ENCODE peak calls at places on chromosomes 11 and 22, in four cellular contexts. P is K562, N is HepG2, Y is GM12878. A is an unnamed sample.

GRCh38 chr11:65558002-65558784 is at the start of gene LTBP3:
- DNase-seq in N (peak), Y (no peak), P (peak), A (peak)

GRCh38 chr22:22040472-22040871 is 57.9 kb upstream of the TOP3B start:
- DNase-seq in P (no peak), Y (no peak), N (no peak), A (no peak)

GRCh38 chr11:57979532-57980079 is 44.1 kb upstream of the OR9Q1 start:
- DNase-seq in N (no peak), P (no peak), Y (no peak), A (no peak)

GRCh38 chr22:48717883-48718817 is 1109.5 kb downstream of the BRD1 start:
- DNase-seq in P (no peak), N (no peak), Y (no peak), A (no peak)

GRCh38 chr11:2885676-2886081 is at the start of gene CDKN1C:
- DNase-seq in N (no peak), Y (no peak), P (peak), A (peak)

GRCh38 chr22:44180706-44181032 is at the start of gene PARVG:
- DNase-seq in P (no peak), Y (peak), N (no peak), A (peak)

GRCh38 chr11:67522844-67523555 is at the start of gene CABP2:
- DNase-seq in Y (no peak), N (no peak), P (no peak), A (no peak)

GRCh38 chr11:76339217-76339616 is 41.7 kb downstream of the THAP12 start:
- DNase-seq in Y (no peak), P (no peak), N (no peak), A (no peak)

GRCh38 chr11:34650528-34650927 is 29.6 kb downstream of the EHF start:
- DNase-seq in P (no peak), N (no peak), Y (peak), A (no peak)
- TF ChIP-seq FOXK2 in P (peak), N (no peak), Y (no peak), A (no peak)

DNA sequence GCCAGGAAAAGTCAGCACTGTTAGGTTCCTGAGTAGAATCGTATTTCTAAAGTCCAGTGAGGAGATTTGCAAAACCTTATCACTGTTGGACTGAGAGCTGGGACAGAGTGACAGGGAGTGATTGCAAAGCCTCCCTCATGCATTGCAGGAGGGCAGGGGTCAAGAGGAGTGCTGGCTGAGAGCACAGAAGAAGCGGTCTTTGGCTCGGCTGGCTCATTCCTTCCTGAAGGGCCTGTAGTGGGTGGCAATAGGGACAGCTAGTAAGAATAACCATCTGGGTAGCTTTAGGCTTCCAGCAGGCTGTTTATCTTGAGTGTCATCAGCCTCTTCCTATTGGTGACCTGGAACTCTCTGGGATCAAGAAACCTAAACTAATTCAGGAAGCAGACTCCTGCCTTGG is 53.4 kb downstream of the CD44 start:
- DNase-seq in P (no peak), N (peak), Y (no peak), A (no peak)
- TF ChIP-seq FOXK2 in P (no peak), N (no peak), Y (no peak), A (no peak)

DNA sequence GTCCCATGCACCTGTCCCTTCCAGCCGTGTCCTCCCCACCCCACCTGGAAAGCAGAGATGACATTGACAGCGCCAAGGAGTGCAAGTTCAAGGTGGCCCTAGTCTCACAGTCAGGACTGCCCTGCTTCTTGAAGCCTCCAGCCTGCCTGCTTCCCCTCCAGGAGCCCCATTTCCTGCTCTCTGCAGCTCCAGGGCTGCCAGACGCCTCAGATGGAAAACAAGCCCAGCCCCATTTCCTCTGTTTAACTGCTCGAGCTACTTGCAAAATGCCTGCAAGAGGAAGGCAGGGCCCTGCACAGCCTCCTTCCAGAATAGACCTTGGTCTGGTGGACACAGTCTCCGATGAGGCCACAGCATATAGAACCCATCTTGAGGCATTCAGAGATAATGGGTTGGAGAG is 5.0 kb upstream of the DGKZ start:
- DNase-seq in P (no peak), N (no peak), Y (no peak), A (no peak)
- TF ChIP-seq FOXK2 in P (no peak), N (no peak), Y (no peak), A (no peak)

GRCh38 chr22:38218661-38219331 is 17.0 kb downstream of the MAFF start:
- DNase-seq in P (no peak), Y (no peak), N (peak), A (no peak)
- TF ChIP-seq FOXK2 in P (no peak), Y (no peak), N (peak), A (no peak)

DNA sequence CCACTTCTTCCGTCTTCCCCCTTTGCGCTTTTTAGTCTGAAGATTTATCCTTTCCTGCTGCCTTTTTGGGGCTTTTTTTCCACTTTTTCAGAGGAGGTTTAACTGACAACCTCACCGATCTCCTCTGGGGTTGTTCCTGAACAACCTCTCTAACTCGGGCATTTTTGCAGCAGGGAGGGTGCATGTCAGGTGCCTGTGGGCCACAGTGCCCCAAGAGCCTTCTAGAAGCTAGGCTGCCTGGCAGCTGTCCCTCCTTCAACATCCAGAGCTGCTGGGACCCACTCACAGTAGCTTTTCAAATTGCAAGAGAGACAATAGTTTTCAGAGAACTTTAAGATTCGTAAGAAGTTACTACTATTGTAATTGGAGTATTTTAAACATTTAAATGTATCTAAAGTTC is 1112.4 kb upstream of the CNTN5 start:
- DNase-seq in Y (no peak), P (no peak), N (no peak), A (no peak)
- TF ChIP-seq FOXK2 in Y (no peak), P (no peak), N (no peak), A (no peak)

GRCh38 chr11:132278801-132279574 is 908.6 kb downstream of the NTM start:
- DNase-seq in N (no peak), P (no peak), Y (peak), A (no peak)
- TF ChIP-seq FOXK2 in N (no peak), P (no peak), Y (no peak), A (no peak)

GRCh38 chr22:28024422-28024888 is 105.4 kb upstream of the PITPNB start:
- DNase-seq in N (no peak), P (no peak), Y (no peak), A (no peak)

GRCh38 chr22:28025333-28025732 is 106.3 kb upstream of the PITPNB start:
- DNase-seq in Y (no peak), N (no peak), P (peak), A (no peak)

GRCh38 chr22:28027453-28028448 is 108.7 kb upstream of the PITPNB start:
- DNase-seq in N (no peak), P (no peak), Y (no peak), A (no peak)

GRCh38 chr22:28023774-28024173 is 104.7 kb upstream of the PITPNB start:
- DNase-seq in P (no peak), Y (no peak), N (no peak), A (no peak)

GRCh38 chr22:28025866-28026575 is 107.0 kb upstream of the PITPNB start:
- DNase-seq in N (no peak), P (no peak), Y (no peak), A (no peak)
- TF ChIP-seq FOXK2 in N (no peak), P (no peak), Y (no peak), A (no peak)

DNA sequence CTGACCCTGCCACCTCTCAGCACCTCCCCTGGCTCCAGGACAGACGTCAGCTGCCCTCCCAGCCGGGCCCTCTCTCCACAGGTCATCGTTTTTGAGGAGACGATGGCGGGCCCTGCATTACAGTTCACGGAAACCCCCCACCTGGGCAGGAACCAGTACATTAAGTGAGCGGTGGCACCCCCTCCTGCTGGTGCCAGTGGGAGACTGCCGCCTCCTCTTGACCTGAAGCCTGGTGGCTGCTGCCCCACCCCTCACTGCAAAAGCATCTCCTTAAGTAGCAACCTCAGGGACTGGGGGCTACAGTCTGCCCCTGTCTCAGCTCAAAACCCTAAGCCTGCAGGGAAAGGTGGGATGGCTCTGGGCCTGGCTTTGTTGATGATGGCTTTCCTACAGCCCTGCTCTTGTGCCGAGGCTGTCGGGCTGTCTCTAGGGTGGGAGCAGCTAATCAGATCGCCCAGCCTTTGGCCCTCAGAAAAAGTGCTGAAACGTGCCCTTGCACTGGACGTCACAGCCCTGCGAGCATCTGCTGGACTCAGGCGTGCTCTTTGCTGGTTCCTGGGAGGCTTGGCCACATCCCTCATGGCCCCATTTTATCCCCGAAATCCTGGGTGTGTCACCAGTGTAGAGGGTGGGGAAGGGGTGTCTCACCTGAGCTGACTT is 37.0 kb downstream of the B3GAT1 start:
- DNase-seq in Y (no peak), P (no peak), N (no peak), A (no peak)
- TF ChIP-seq FOXK2 in Y (no peak), P (no peak), N (no peak), A (no peak)